ENCODE peak calls at places on chromosomes 11 and 22, in seven cellular contexts. N is A549, C is uterus, G is GM23248, E is HCT116, F is fibroblast of lung, V is IMR-90. U is an unnamed sample. For H3K4me1, the result is how much of the 10 kb centered on the place peaks cover.

GRCh38 chr22:42261266-42261665 is 9.2 kb downstream of the TCF20 start:
- DNase-seq in N (no peak), G (peak), C (no peak), F (peak), E (no peak), V (peak), U (no peak)

GRCh38 chr11:69443968-69444364 is 37.5 kb upstream of the LINC01488 start:
- DNase-seq in E (no peak), N (no peak), V (peak), C (no peak), F (no peak), G (peak), U (no peak)

GRCh38 chr11:31412946-31413345 is 43.3 kb downstream of the DNAJC24 start:
- DNase-seq in E (no peak), N (no peak), C (no peak), V (peak), F (peak), G (peak), U (no peak)

GRCh38 chr22:47171441-47172221 is 409.2 kb downstream of the TBC1D22A start:
- DNase-seq in E (no peak), V (no peak), N (no peak), C (peak), G (no peak), F (no peak), U (no peak)

GRCh38 chr11:765025-765801 is 12.1 kb downstream of the GATD1 start:
- DNase-seq in F (peak), N (peak), G (peak), C (no peak), E (peak), V (peak), U (no peak)

GRCh38 chr11:35424157-35424945 is 5.0 kb upstream of the SLC1A2 start:
- DNase-seq in V (peak), G (peak), N (no peak), E (no peak), F (peak), C (no peak), U (no peak)

GRCh38 chr11:34809191-34810106 is 106.7 kb downstream of the APIP start:
- DNase-seq in N (no peak), V (peak), F (no peak), E (no peak), G (peak), C (no peak), U (no peak)

GRCh38 chr11:13440100-13440855 is 22.7 kb downstream of the BTBD10 start:
- DNase-seq in N (peak), G (peak), C (no peak), V (peak), E (peak), F (peak), U (no peak)

GRCh38 chr11:82842019-82842418 is 58.2 kb downstream of the PRCP start:
- DNase-seq in N (no peak), C (no peak), E (no peak), V (no peak), G (no peak), F (no peak), U (no peak)

GRCh38 chr22:46224044-46224746 is 25.9 kb downstream of the CDPF1 start:
- DNase-seq in G (no peak), E (no peak), N (no peak), V (no peak), F (no peak), C (no peak), U (no peak)

GRCh38 chr22:45462034-45462655 is 40.5 kb upstream of the FBLN1 start:
- DNase-seq in G (no peak), C (peak), V (no peak), N (no peak), E (no peak), F (no peak), U (peak)

GRCh38 chr22:21734540-21735197 is 925 bp downstream of the YPEL1 start:
- DNase-seq in C (no peak), V (no peak), E (no peak), N (no peak), G (peak), F (no peak), U (no peak)

GRCh38 chr11:2566223-2567025 is 121.6 kb downstream of the KCNQ1 start:
- DNase-seq in V (no peak), C (no peak), G (no peak), F (peak), N (no peak), E (no peak), U (no peak)

GRCh38 chr11:65429724-65430405 is 7.3 kb downstream of the NEAT1 start:
- DNase-seq in N (peak), E (no peak), V (peak), G (peak), C (peak), F (peak), U (no peak)

DNA sequence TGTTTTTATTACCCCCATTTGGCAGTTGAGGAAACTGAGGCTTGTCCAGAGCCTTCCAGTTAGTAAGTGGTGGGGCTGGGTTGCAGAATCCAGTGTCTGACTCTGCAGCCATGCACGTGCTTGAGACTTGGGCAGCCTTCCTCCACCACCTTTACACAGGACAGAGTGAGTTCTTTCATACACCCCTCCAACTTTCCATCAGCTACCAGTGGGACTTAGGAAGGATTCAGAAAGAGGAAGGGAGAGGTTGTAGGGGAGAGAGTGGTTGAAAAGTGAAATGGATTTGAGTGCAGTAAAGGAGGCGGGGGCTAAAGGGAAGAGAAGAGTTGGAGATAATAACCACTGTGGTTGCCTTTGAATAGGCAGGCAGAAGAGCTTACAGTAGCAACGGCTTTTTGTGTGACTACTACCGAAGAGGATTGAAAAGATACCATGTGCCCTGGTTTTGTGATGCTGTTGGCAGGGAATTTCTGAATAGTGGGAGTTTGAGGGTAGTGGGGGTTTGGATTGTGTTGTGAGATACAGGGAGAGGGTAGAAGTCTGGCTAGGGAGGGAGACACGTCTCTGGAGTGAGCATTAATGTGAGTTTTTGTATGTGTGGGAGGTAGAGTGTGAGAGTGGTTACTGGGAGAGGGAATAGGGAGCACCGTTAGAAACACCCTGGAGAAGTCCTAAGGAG is 1.7 kb downstream of the UVRAG start:
- DNase-seq in G (peak), V (no peak), F (no peak), N (no peak), E (no peak), C (no peak), U (no peak)
- H3K4me1 ChIP-seq in G (under half), V (under half), F (under half), N (under half), E (under half), C (under half), U (under half)

GRCh38 chr11:117075186-117075585 is 23.0 kb downstream of the SIK3 start:
- DNase-seq in F (no peak), E (no peak), V (no peak), G (peak), N (no peak), C (no peak), U (no peak)
- H3K27ac ChIP-seq in F (no peak), E (no peak), V (no peak), G (no peak), N (no peak), C (no peak), U (no peak)

DNA sequence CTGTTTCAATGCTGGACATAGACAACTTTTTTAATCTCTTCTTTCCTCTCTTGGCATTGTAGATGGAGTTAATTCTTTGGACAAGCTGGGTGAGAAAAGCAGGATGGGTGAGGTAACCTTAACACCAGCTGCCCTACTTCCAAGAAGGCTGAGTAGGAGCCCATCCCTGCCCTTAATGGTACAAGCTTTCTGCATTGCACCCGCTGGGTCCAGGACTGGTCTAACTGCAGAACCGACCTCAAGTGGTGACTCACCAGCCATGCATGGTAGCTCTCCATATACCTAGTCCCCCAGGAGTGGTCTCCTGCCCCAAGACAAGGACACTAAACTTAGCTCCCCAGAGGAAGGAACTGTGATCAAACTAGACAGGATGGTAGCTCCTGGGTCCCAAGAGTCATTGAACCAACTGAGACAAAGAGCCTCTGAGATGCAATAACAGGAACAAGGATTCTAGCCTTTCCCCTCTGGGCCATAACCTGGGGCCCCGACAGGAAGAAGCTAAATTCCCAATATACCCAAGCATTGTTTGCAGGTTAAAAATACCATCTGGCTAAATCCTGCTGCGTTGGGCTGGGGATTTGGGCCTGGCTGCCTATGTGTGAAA is 32.1 kb downstream of the RPL27A start:
- DNase-seq in G (no peak), V (no peak), C (no peak), E (no peak), F (no peak), N (no peak), U (no peak)
- H3K4me1 ChIP-seq in G (under half), V (under half), C (under half), E (under half), F (under half), N (under half), U (under half)

GRCh38 chr22:38735465-38736256 is 20.1 kb downstream of the SUN2 start:
- DNase-seq in V (no peak), N (no peak), C (no peak), F (no peak), G (no peak), E (no peak), U (no peak)
- H3K27ac ChIP-seq in V (no peak), N (no peak), C (peak), F (no peak), G (no peak), E (no peak), U (no peak)

GRCh38 chr11:67438121-67438902 is 830 bp upstream of the PTPRCAP start:
- DNase-seq in N (no peak), V (no peak), E (no peak), G (no peak), F (no peak), C (no peak), U (no peak)
- H3K4me1 ChIP-seq in N (under half), V (under half), E (under half), G (under half), F (under half), C (under half), U (under half)

GRCh38 chr11:111325259-111325658 is 26.9 kb downstream of the POU2AF3 start:
- DNase-seq in C (no peak), N (no peak), G (no peak), E (no peak), F (no peak), V (no peak), U (no peak)

GRCh38 chr11:111326824-111327223 is 28.5 kb downstream of the POU2AF3 start:
- DNase-seq in N (no peak), V (no peak), G (no peak), C (no peak), F (no peak), E (no peak), U (no peak)

GRCh38 chr11:111322534-111322933 is 24.2 kb downstream of the POU2AF3 start:
- DNase-seq in F (no peak), N (no peak), V (no peak), G (no peak), E (no peak), C (no peak), U (no peak)

GRCh38 chr11:111324277-111324720 is 26.0 kb downstream of the POU2AF3 start:
- DNase-seq in C (no peak), F (peak), N (no peak), V (peak), G (peak), E (no peak), U (no peak)

GRCh38 chr11:111320728-111321568 is 22.6 kb downstream of the POU2AF3 start:
- DNase-seq in N (no peak), E (no peak), F (no peak), V (no peak), G (no peak), C (no peak), U (no peak)
- H3K27ac ChIP-seq in N (no peak), E (no peak), F (no peak), V (no peak), G (no peak), C (no peak), U (no peak)

GRCh38 chr11:74072721-74073120 is 63.8 kb upstream of the UCP3 start:
- DNase-seq in N (no peak), C (no peak), V (no peak), F (no peak), G (no peak), E (no peak), U (no peak)
- H3K4me1 ChIP-seq in N (under half), C (under half), V (under half), F (under half), G (under half), E (under half), U (under half)

GRCh38 chr11:3906166-3906565 is 50.7 kb downstream of the STIM1 start:
- DNase-seq in E (no peak), G (peak), C (no peak), V (no peak), F (no peak), N (no peak), U (no peak)

GRCh38 chr11:3907590-3907989 is 52.1 kb downstream of the STIM1 start:
- DNase-seq in F (no peak), N (no peak), G (no peak), C (no peak), E (no peak), V (no peak), U (no peak)

GRCh38 chr11:3903207-3903896 is 47.9 kb downstream of the STIM1 start:
- DNase-seq in C (no peak), F (no peak), V (no peak), N (no peak), E (no peak), G (no peak), U (no peak)

GRCh38 chr11:3904228-3904627 is 48.8 kb downstream of the STIM1 start:
- DNase-seq in G (peak), N (no peak), V (no peak), F (no peak), E (no peak), C (no peak), U (no peak)

GRCh38 chr11:3905080-3905953 is 49.9 kb downstream of the STIM1 start:
- DNase-seq in V (peak), F (peak), G (peak), C (no peak), N (peak), E (peak), U (no peak)
- H3K27ac ChIP-seq in V (peak), F (no peak), G (peak), C (peak), N (peak), E (no peak), U (no peak)

GRCh38 chr11:116833816-116834534 is 3.4 kb downstream of the APOA1 start:
- DNase-seq in E (no peak), N (no peak), G (no peak), F (no peak), C (no peak), V (no peak), U (no peak)

GRCh38 chr11:116833491-116833815 is 3.7 kb downstream of the APOC3 start:
- DNase-seq in F (no peak), N (no peak), V (no peak), G (no peak), C (no peak), E (no peak), U (no peak)

GRCh38 chr11:116832350-116833290 is 2.9 kb downstream of the APOC3 start:
- DNase-seq in N (no peak), F (no peak), V (no peak), G (no peak), E (no peak), C (no peak), U (no peak)

GRCh38 chr11:116830184-116830912 is 641 bp downstream of the APOC3 start:
- DNase-seq in E (no peak), G (no peak), V (no peak), C (no peak), F (no peak), N (no peak), U (no peak)

GRCh38 chr11:116831790-116832349 is 2.2 kb downstream of the APOC3 start:
- DNase-seq in E (no peak), C (no peak), G (no peak), N (no peak), F (no peak), V (no peak), U (no peak)
- H3K4me1 ChIP-seq in E (under half), C (under half), G (under half), N (under half), F (under half), V (under half), U (under half)

DNA sequence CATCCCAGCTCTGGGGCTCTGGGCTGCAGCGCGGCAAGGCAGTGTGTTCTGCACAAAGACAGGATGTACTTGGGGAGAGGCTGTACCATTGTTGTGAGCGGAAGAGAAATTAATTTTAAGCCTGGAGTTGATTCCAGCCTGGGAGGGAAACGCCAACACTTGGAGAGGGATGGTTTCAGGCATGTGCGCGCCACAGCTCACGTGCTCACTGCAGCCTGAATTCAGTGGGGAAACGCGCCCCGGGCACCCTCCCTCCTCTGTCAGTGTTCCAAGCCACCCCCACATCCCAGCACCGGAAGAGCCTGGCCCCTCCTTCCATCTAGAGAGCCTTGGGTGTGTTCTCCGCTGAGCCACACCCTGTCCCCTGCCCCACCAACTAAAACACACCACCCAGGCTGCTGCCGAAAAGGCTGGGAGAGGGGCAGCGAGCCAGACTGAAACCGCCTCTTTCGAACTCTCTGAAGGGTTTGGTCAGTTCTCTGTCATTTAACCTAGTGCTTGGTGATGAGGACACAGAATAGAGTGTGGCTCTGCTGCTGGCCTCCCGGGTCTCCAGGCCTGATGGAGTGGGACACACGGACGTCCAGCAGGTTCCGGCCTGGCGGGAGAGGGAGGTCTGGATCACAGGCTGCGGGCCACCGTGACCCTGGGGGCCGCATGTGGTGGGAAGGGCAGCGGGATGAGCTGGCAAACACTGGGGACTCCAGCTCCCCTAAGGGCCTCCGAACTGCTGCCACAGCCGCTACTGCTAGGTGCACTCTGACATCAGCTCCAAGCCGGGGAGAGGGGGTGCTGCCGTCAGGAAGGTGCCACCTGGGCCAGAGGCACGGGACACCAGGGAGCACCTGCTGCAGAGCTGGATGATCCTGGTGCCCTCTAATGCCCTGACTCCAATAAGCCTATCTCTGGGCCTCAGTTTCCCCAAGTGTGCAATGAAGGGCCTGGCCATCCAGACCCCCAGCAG is 230.8 kb downstream of the CTTN start:
- DNase-seq in E (no peak), C (no peak), N (no peak), G (no peak), F (no peak), V (no peak), U (no peak)
- H3K27ac ChIP-seq in E (no peak), C (no peak), N (no peak), G (no peak), F (no peak), V (no peak), U (no peak)

U was measured in iPS DF 6.9.